ENCODE peak calls at places on chromosomes 12 and 14, in nine cellular contexts. O is A549; V is IMR-90; H is activated CD8-positive, alpha-beta memory T cell treated with anti-CD3 and anti-CD28 coated beads for 24 hours; I is HFFc6; W is progenitor cell of endocrine pancreas; Z is 8988T; C is cardiac muscle cell; X is RWPE2. U is an unnamed sample.

GRCh38 chr14:52834440-52834842 is 43.0 kb upstream of the GNPNAT1 start:
- DNase-seq in O (peak), V (peak), H (no peak), I (peak), W (no peak), Z (no peak), C (peak), X (no peak), U (no peak)

GRCh38 chr12:41577995-41578394 is 389.9 kb downstream of the PDZRN4 start:
- DNase-seq in O (no peak), V (no peak), H (no peak), I (no peak), W (no peak), Z (no peak), C (no peak), X (no peak), U (no peak)

GRCh38 chr12:48296586-48297396 is 53.9 kb downstream of the ZNF641 start:
- DNase-seq in O (no peak), V (peak), H (peak), I (peak), W (peak), Z (peak), C (peak), X (peak), U (peak)

GRCh38 chr12:84772281-84772680 is 140.3 kb downstream of the SLC6A15 start:
- DNase-seq in O (no peak), V (peak), H (no peak), I (no peak), W (no peak), Z (no peak), C (no peak), X (no peak), U (no peak)

GRCh38 chr12:56082967-56083366 is 3.0 kb downstream of the ERBB3 start:
- DNase-seq in O (no peak), V (no peak), H (no peak), I (no peak), W (no peak), Z (no peak), C (no peak), X (no peak), U (no peak)

GRCh38 chr14:31059152-31059924 is 33.2 kb upstream of the STRN3 start:
- DNase-seq in O (no peak), V (peak), H (no peak), I (peak), W (no peak), Z (no peak), C (peak), X (no peak), U (no peak)

GRCh38 chr12:1680804-1681492 is 9.9 kb upstream of the ADIPOR2 start:
- DNase-seq in O (no peak), V (no peak), H (no peak), I (peak), W (no peak), Z (no peak), C (peak), X (no peak), U (no peak)

GRCh38 chr14:87461704-87462103 is 531.3 kb downstream of the GALC start:
- DNase-seq in O (no peak), V (no peak), H (no peak), I (no peak), W (no peak), Z (no peak), C (no peak), X (no peak), U (no peak)

GRCh38 chr14:31926123-31926522 is 151.0 kb upstream of the ARHGAP5 start:
- DNase-seq in O (peak), V (peak), H (no peak), I (peak), W (no peak), Z (no peak), C (peak), X (no peak), U (peak)

GRCh38 chr14:35122696-35123387 is 490 bp downstream of the PRORP start:
- DNase-seq in O (peak), V (peak), H (peak), I (peak), W (no peak), Z (no peak), C (peak), X (no peak), U (peak)

GRCh38 chr14:38662781-38663180 is 406.9 kb upstream of the CLEC14A start:
- DNase-seq in O (no peak), V (no peak), H (no peak), I (no peak), W (no peak), Z (no peak), C (no peak), X (no peak), U (no peak)

GRCh38 chr12:128111333-128111732 is 155.6 kb upstream of the TMEM132C start:
- DNase-seq in O (no peak), V (no peak), H (no peak), I (no peak), W (no peak), Z (no peak), C (no peak), X (no peak), U (no peak)

GRCh38 chr14:105047283-105048016 is 17.8 kb downstream of the GPR132 start:
- DNase-seq in O (no peak), V (no peak), H (no peak), I (no peak), W (no peak), Z (no peak), C (no peak), X (peak), U (no peak)

GRCh38 chr12:623172-623864 is 39.9 kb downstream of the NINJ2 start:
- DNase-seq in O (no peak), V (no peak), H (no peak), I (no peak), W (no peak), Z (no peak), C (no peak), X (no peak), U (no peak)

GRCh38 chr14:104754213-104754851 is 1.4 kb downstream of the SIVA1 start:
- DNase-seq in O (no peak), V (no peak), H (no peak), I (no peak), W (no peak), Z (no peak), C (no peak), X (no peak), U (no peak)

GRCh38 chr12:19447386-19447785 is 8.1 kb downstream of the AEBP2 start:
- DNase-seq in O (no peak), V (no peak), H (no peak), I (no peak), W (no peak), Z (no peak), C (no peak), X (no peak), U (no peak)

GRCh38 chr12:30806989-30807694 is 52.4 kb upstream of the CAPRIN2 start:
- DNase-seq in O (no peak), V (peak), H (peak), I (peak), W (no peak), Z (no peak), C (peak), X (no peak), U (peak)

GRCh38 chr12:55842681-55843429 is at the start of gene MMP19:
- DNase-seq in O (no peak), V (peak), H (no peak), I (peak), W (no peak), Z (no peak), C (peak), X (no peak), U (no peak)

GRCh38 chr12:49909826-49910225 is 6.1 kb upstream of the FAIM2 start:
- DNase-seq in O (no peak), V (peak), H (no peak), I (no peak), W (no peak), Z (no peak), C (peak), X (peak), U (no peak)

GRCh38 chr14:102363182-102363952 is 626 bp downstream of the TECPR2 start:
- DNase-seq in O (peak), V (peak), H (no peak), I (peak), W (no peak), Z (no peak), C (peak), X (no peak), U (no peak)

GRCh38 chr12:59651230-59651920 is 55.5 kb downstream of the SLC16A7 start:
- DNase-seq in O (no peak), V (peak), H (no peak), I (peak), W (no peak), Z (no peak), C (peak), X (no peak), U (no peak)

GRCh38 chr14:56100556-56100955 is 17.7 kb upstream of the PELI2 start:
- DNase-seq in O (no peak), V (peak), H (no peak), I (peak), W (no peak), Z (no peak), C (no peak), X (no peak), U (no peak)

GRCh38 chr12:107684029-107684790 is 1.4 kb upstream of the PWP1 start:
- DNase-seq in O (no peak), V (peak), H (no peak), I (peak), W (no peak), Z (no peak), C (peak), X (no peak), U (no peak)

GRCh38 chr12:131471271-131471905 is 239.5 kb upstream of the SFSWAP start:
- DNase-seq in O (no peak), V (no peak), H (peak), I (no peak), W (no peak), Z (no peak), C (no peak), X (no peak), U (no peak)

U was measured in NCI-H1930.